ENCODE peak calls at places on chromosomes 2 and 18, in eight cellular contexts. O is fibroblast of pulmonary artery, C is foreskin fibroblast, A is upper lobe of right lung, G is right atrium auricular region, L is DND-41, U is left ventricle myocardium inferior, B is fibroblast of the aortic adventitia. H is an unnamed sample.

GRCh38 chr2:65937379-65938160 is 497.4 kb upstream of the MEIS1 start:
- DNase-seq in O (no peak), C (peak; percentile 2), A (no peak), G (no peak), L (no peak), U (no peak), B (no peak), H (no peak)

GRCh38 chr2:189982777-189983394 is 79.6 kb downstream of the MSTN start:
- DNase-seq in O (peak; percentile 7), C (no peak), A (no peak), G (no peak), L (no peak), U (no peak), B (peak; percentile 4), H (peak; percentile 13)

GRCh38 chr2:84302513-84303412 is 156.3 kb downstream of the SUCLG1 start:
- DNase-seq in O (peak; percentile 57), C (peak; percentile 12), A (no peak), G (no peak), L (peak; percentile 49), U (no peak), B (peak; percentile 40), H (peak; percentile 68)

GRCh38 chr2:206084468-206084869 is 1.5 kb downstream of the INO80D start:
- DNase-seq in O (peak; percentile 77), C (peak; percentile 83), A (peak; percentile 65), G (peak; percentile 77), L (peak; percentile 37), U (peak; percentile 53), B (peak; percentile 74), H (peak; percentile 24)

GRCh38 chr18:60662491-60662890 is 289.9 kb upstream of the MC4R start:
- DNase-seq in O (no peak), C (no peak), A (no peak), G (no peak), L (no peak), U (no peak), B (no peak), H (no peak)

GRCh38 chr2:3076848-3077735 is 300.5 kb downstream of the EIPR1 start:
- DNase-seq in O (no peak), C (no peak), A (peak; percentile 57), G (no peak), L (no peak), U (no peak), B (no peak), H (no peak)

GRCh38 chr2:170354855-170355649 is 177.1 kb downstream of the MYO3B start:
- DNase-seq in O (no peak), C (no peak), A (no peak), G (no peak), L (peak; percentile 60), U (no peak), B (no peak), H (no peak)

GRCh38 chr2:240137596-240138274 is 1.6 kb upstream of the COPS9 start:
- DNase-seq in O (no peak), C (no peak), A (peak; percentile 51), G (no peak), L (peak; percentile 3), U (no peak), B (no peak), H (no peak)

GRCh38 chr2:170505631-170506270 is 209.4 kb upstream of the SP5 start:
- DNase-seq in O (peak; percentile 22), C (peak; percentile 11), A (no peak), G (peak; percentile 66), L (no peak), U (peak; percentile 66), B (peak; percentile 44), H (no peak)

GRCh38 chr2:231259104-231259503 is 60.7 kb downstream of the ARMC9 start:
- DNase-seq in O (no peak), C (no peak), A (no peak), G (no peak), L (peak; percentile 73), U (no peak), B (no peak), H (no peak)

GRCh38 chr2:205680067-205680466 is 2.2 kb upstream of the NRP2 start:
- DNase-seq in O (peak; percentile 91), C (peak; percentile 69), A (no peak), G (no peak), L (peak; percentile 38), U (no peak), B (peak; percentile 88), H (peak; percentile 77)

GRCh38 chr2:139142252-139142651 is 362.1 kb upstream of the NXPH2 start:
- DNase-seq in O (peak; percentile 50), C (peak; percentile 9), A (no peak), G (no peak), L (peak; percentile 8), U (no peak), B (peak; percentile 39), H (peak; percentile 4)

GRCh38 chr2:111143107-111143886 is 22.6 kb downstream of the BCL2L11 start:
- DNase-seq in O (no peak), C (no peak), A (no peak), G (no peak), L (no peak), U (no peak), B (no peak), H (no peak)

GRCh38 chr18:77209587-77209986 is 40.1 kb upstream of the GALR1 start:
- DNase-seq in O (peak; percentile 27), C (no peak), A (no peak), G (no peak), L (peak; percentile 13), U (no peak), B (no peak), H (no peak)
- TF ChIP-seq CTCF in O (no peak), C (no peak), A (no peak), G (no peak), L (no peak), U (no peak), B (no peak), H (no peak)

GRCh38 chr2:100107440-100107839 is 35.0 kb downstream of the AFF3 start:
- DNase-seq in O (no peak), C (no peak), A (no peak), G (no peak), L (no peak), U (no peak), B (no peak), H (no peak)
- H3K4me3 ChIP-seq in O (no peak overlapping the region), C (no peak overlapping the region), A (no peak overlapping the region), G (no peak overlapping the region), L (no peak overlapping the region), U (no peak overlapping the region), B (no peak overlapping the region), H (no peak overlapping the region)

DNA sequence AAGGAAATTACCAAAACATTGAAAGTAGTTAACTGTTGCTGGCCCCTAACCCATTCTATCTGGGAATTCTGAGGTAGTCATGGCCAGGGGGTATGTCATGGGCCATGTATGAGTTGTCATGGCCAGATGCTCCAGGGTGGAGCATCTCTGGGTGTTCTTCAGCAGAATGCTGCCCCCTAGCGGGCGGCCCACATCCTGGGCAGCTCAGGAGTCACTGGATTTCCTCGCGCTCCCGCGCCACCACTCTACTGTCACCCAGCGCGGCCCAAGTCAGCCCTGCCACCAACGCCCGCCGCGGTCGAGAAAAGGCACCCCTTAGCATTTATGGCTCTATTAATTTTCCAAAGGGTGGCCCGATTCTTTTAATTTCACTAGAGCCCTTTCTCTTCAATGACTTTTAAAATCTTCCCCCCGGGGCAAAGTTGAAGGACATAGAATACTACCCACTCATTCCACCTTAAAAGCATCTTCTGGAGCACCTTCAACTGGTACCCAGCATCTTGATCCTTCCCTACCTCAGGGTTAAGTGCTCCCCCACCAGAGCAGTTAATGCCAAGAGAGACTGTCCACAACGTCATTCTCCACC is 41.6 kb downstream of the PKDCC start:
- DNase-seq in O (peak; percentile 58), C (no peak), A (peak; percentile 86), G (no peak), L (peak; percentile 67), U (peak; percentile 72), B (peak; percentile 49), H (peak; percentile 71)
- TF ChIP-seq CTCF in O (peak; percentile 54), C (peak; percentile 46), A (peak; percentile 78), G (peak; percentile 79), L (peak; percentile 73), U (peak; percentile 76), B (peak; percentile 65), H (peak; percentile 51)

DNA sequence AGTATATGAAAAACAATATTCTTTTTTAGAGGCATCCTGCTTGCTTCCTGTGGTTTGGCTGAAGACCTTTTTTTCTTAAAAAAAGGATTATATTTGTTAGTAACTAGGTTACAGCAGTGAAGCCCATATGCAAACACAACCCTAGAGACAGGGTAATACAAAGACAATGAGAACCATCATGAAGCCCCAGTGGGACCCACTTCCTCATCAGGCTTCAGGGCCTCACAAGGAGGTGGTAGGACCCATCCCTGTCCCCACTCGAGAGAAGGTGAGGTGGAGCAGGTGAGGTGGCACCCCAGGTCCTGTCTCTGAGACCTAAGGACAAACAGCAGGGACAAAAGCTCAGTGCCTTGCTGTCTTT is 80.3 kb downstream of the EDAR start:
- DNase-seq in O (no peak), C (no peak), A (no peak), G (peak; percentile 32), L (peak; percentile 3), U (no peak), B (no peak), H (no peak)
- H3K4me3 ChIP-seq in O (no peak overlapping the region), C (no peak overlapping the region), A (no peak overlapping the region), G (no peak overlapping the region), L (no peak overlapping the region), U (no peak overlapping the region), B (no peak overlapping the region), H (no peak overlapping the region)

GRCh38 chr2:10267551-10268465 is 34.9 kb upstream of the HPCAL1 start:
- DNase-seq in O (no peak), C (no peak), A (peak; percentile 72), G (no peak), L (no peak), U (peak; percentile 64), B (no peak), H (no peak)
- TF ChIP-seq CTCF in O (no peak), C (no peak), A (no peak), G (no peak), L (no peak), U (no peak), B (no peak), H (no peak)

GRCh38 chr2:39359453-39360038 is 77.5 kb downstream of the MAP4K3 start:
- DNase-seq in O (no peak), C (no peak), A (no peak), G (no peak), L (peak; percentile 17), U (no peak), B (no peak), H (no peak)
- H3K4me3 ChIP-seq in O (no peak overlapping the region), C (no peak overlapping the region), A (no peak overlapping the region), G (no peak overlapping the region), L (peak overlapping the region; percentile 2), U (no peak overlapping the region), B (no peak overlapping the region), H (no peak overlapping the region)

H was measured in GM12865.